ENCODE peak calls at places on chromosomes 16 and 17, in four cellular contexts. One of them, this sample, is unnamed.

GRCh38 chr16:68257251-68257905 is 6.9 kb upstream of the SLC7A6 start:
- DNase-seq in nucleus accumbens: no peak
- DNase-seq in A673: no peak
- DNase-seq in stimulated activated CD8-positive, alpha-beta memory T cell treated with anti-CD3 and anti-CD28 coated beads, Interleukin-2, amount 100 ng/mL, for 48 hours: no peak
- DNase-seq in this sample: peak

GRCh38 chr17:17900615-17901520 is 64.1 kb upstream of the SREBF1 start:
- DNase-seq in stimulated activated CD8-positive, alpha-beta memory T cell treated with anti-CD3 and anti-CD28 coated beads, Interleukin-2, amount 100 ng/mL, for 48 hours: no peak
- DNase-seq in A673: peak
- DNase-seq in nucleus accumbens: peak
- DNase-seq in this sample: peak

GRCh38 chr17:2444382-2444781 is 43.5 kb upstream of the MNT start:
- DNase-seq in stimulated activated CD8-positive, alpha-beta memory T cell treated with anti-CD3 and anti-CD28 coated beads, Interleukin-2, amount 100 ng/mL, for 48 hours: no peak
- DNase-seq in A673: no peak
- DNase-seq in nucleus accumbens: no peak
- DNase-seq in this sample: no peak

GRCh38 chr17:47204722-47205418 is 4.3 kb upstream of the MYL4 start:
- DNase-seq in nucleus accumbens: no peak
- DNase-seq in A673: no peak
- DNase-seq in stimulated activated CD8-positive, alpha-beta memory T cell treated with anti-CD3 and anti-CD28 coated beads, Interleukin-2, amount 100 ng/mL, for 48 hours: no peak
- DNase-seq in this sample: peak

GRCh38 chr17:82386881-82387498 is 15.4 kb downstream of the UTS2R start:
- DNase-seq in nucleus accumbens: no peak
- DNase-seq in stimulated activated CD8-positive, alpha-beta memory T cell treated with anti-CD3 and anti-CD28 coated beads, Interleukin-2, amount 100 ng/mL, for 48 hours: no peak
- DNase-seq in A673: no peak
- DNase-seq in this sample: peak

GRCh38 chr17:28610372-28610771 is 3.6 kb downstream of the RSKR start:
- DNase-seq in A673: no peak
- DNase-seq in nucleus accumbens: no peak
- DNase-seq in stimulated activated CD8-positive, alpha-beta memory T cell treated with anti-CD3 and anti-CD28 coated beads, Interleukin-2, amount 100 ng/mL, for 48 hours: no peak
- DNase-seq in this sample: no peak

GRCh38 chr16:71230122-71230845 is at the start of gene HYDIN:
- DNase-seq in A673: peak
- DNase-seq in stimulated activated CD8-positive, alpha-beta memory T cell treated with anti-CD3 and anti-CD28 coated beads, Interleukin-2, amount 100 ng/mL, for 48 hours: peak
- DNase-seq in nucleus accumbens: peak
- DNase-seq in this sample: peak

GRCh38 chr16:18936727-18937340 is 10.6 kb upstream of the SMG1 start:
- DNase-seq in nucleus accumbens: no peak
- DNase-seq in stimulated activated CD8-positive, alpha-beta memory T cell treated with anti-CD3 and anti-CD28 coated beads, Interleukin-2, amount 100 ng/mL, for 48 hours: no peak
- DNase-seq in A673: no peak
- DNase-seq in this sample: no peak

GRCh38 chr16:27474041-27474440 is 72.1 kb downstream of the IL21R start:
- DNase-seq in stimulated activated CD8-positive, alpha-beta memory T cell treated with anti-CD3 and anti-CD28 coated beads, Interleukin-2, amount 100 ng/mL, for 48 hours: no peak
- DNase-seq in A673: no peak
- DNase-seq in nucleus accumbens: no peak
- DNase-seq in this sample: no peak

GRCh38 chr17:31509095-31509804 is 117.8 kb downstream of the RAB11FIP4 start:
- DNase-seq in nucleus accumbens: no peak
- DNase-seq in stimulated activated CD8-positive, alpha-beta memory T cell treated with anti-CD3 and anti-CD28 coated beads, Interleukin-2, amount 100 ng/mL, for 48 hours: no peak
- DNase-seq in A673: no peak
- DNase-seq in this sample: no peak

This sample was measured in SJCRH30.